ENCODE peak calls at places on chromosome 2, in ten cellular contexts. One of them, this sample, is unnamed.

GRCh38 chr2:73886357-73886756 is 6.5 kb upstream of the ACTG2 start:
- DNase-seq in GM23338: no peak
- DNase-seq in SK-N-SH: no peak
- DNase-seq in esophagus muscularis mucosa: no peak
- DNase-seq in H1: no peak
- DNase-seq in stomach: no peak
- DNase-seq in spleen: no peak
- DNase-seq in transverse colon: no peak
- DNase-seq in HepG2: no peak
- DNase-seq in upper lobe of left lung: no peak
- DNase-seq in this sample: no peak

GRCh38 chr2:147366281-147366680 is 478.5 kb upstream of the ACVR2A start:
- DNase-seq in GM23338: no peak
- DNase-seq in SK-N-SH: no peak
- DNase-seq in esophagus muscularis mucosa: no peak
- DNase-seq in H1: no peak
- DNase-seq in stomach: no peak
- DNase-seq in spleen: no peak
- DNase-seq in transverse colon: no peak
- DNase-seq in HepG2: no peak
- DNase-seq in upper lobe of left lung: no peak
- DNase-seq in this sample: no peak

GRCh38 chr2:65431417-65432226 is 777 bp downstream of the SPRED2 start:
- DNase-seq in GM23338: peak; percentile 72
- DNase-seq in SK-N-SH: peak; percentile 68
- DNase-seq in esophagus muscularis mucosa: no peak
- DNase-seq in H1: peak; percentile 65
- DNase-seq in stomach: peak; percentile 37
- DNase-seq in spleen: peak; percentile 89
- DNase-seq in transverse colon: peak; percentile 48
- DNase-seq in HepG2: peak; percentile 37
- DNase-seq in upper lobe of left lung: peak; percentile 48
- DNase-seq in this sample: peak; percentile 55

GRCh38 chr2:9738718-9739496 is 104.4 kb upstream of the TAF1B start:
- DNase-seq in GM23338: no peak
- DNase-seq in SK-N-SH: no peak
- DNase-seq in esophagus muscularis mucosa: no peak
- DNase-seq in H1: no peak
- DNase-seq in stomach: no peak
- DNase-seq in spleen: no peak
- DNase-seq in transverse colon: peak; percentile 68
- DNase-seq in HepG2: no peak
- DNase-seq in upper lobe of left lung: no peak
- DNase-seq in this sample: no peak

GRCh38 chr2:39469807-39470206 is 32.7 kb upstream of the MAP4K3 start:
- DNase-seq in GM23338: peak; percentile 51
- DNase-seq in SK-N-SH: no peak
- DNase-seq in esophagus muscularis mucosa: no peak
- DNase-seq in H1: no peak
- DNase-seq in stomach: peak; percentile 38
- DNase-seq in spleen: no peak
- DNase-seq in transverse colon: peak; percentile 51
- DNase-seq in HepG2: peak; percentile 88
- DNase-seq in upper lobe of left lung: no peak
- DNase-seq in this sample: no peak

GRCh38 chr2:127678991-127679390 is 3.7 kb upstream of the LIMS2 start:
- DNase-seq in GM23338: no peak
- DNase-seq in SK-N-SH: peak; percentile 25
- DNase-seq in esophagus muscularis mucosa: no peak
- DNase-seq in H1: no peak
- DNase-seq in stomach: no peak
- DNase-seq in spleen: no peak
- DNase-seq in transverse colon: no peak
- DNase-seq in HepG2: no peak
- DNase-seq in upper lobe of left lung: no peak
- DNase-seq in this sample: no peak

GRCh38 chr2:127631184-127631996 is 14.6 kb upstream of the GPR17 start:
- DNase-seq in GM23338: no peak
- DNase-seq in SK-N-SH: no peak
- DNase-seq in esophagus muscularis mucosa: no peak
- DNase-seq in H1: no peak
- DNase-seq in stomach: no peak
- DNase-seq in spleen: peak; percentile 78
- DNase-seq in transverse colon: no peak
- DNase-seq in HepG2: no peak
- DNase-seq in upper lobe of left lung: no peak
- DNase-seq in this sample: no peak

GRCh38 chr2:31205186-31205585 is 12.1 kb downstream of the CAPN14 start:
- DNase-seq in GM23338: no peak
- DNase-seq in SK-N-SH: no peak
- DNase-seq in esophagus muscularis mucosa: no peak
- DNase-seq in H1: peak; percentile 28
- DNase-seq in stomach: no peak
- DNase-seq in spleen: no peak
- DNase-seq in transverse colon: no peak
- DNase-seq in HepG2: no peak
- DNase-seq in upper lobe of left lung: no peak
- DNase-seq in this sample: no peak

GRCh38 chr2:38601463-38602135 is 1.1 kb downstream of the HNRNPLL start:
- DNase-seq in GM23338: peak; percentile 56
- DNase-seq in SK-N-SH: peak; percentile 32
- DNase-seq in esophagus muscularis mucosa: no peak
- DNase-seq in H1: no peak
- DNase-seq in stomach: no peak
- DNase-seq in spleen: no peak
- DNase-seq in transverse colon: no peak
- DNase-seq in HepG2: peak; percentile 44
- DNase-seq in upper lobe of left lung: no peak
- DNase-seq in this sample: no peak

GRCh38 chr2:36172828-36173227 is 182.8 kb upstream of the CRIM1 start:
- DNase-seq in GM23338: no peak
- DNase-seq in SK-N-SH: no peak
- DNase-seq in esophagus muscularis mucosa: no peak
- DNase-seq in H1: no peak
- DNase-seq in stomach: no peak
- DNase-seq in spleen: no peak
- DNase-seq in transverse colon: no peak
- DNase-seq in HepG2: no peak
- DNase-seq in upper lobe of left lung: no peak
- DNase-seq in this sample: no peak

GRCh38 chr2:71897145-71897495 is 250.5 kb downstream of the CYP26B1 start:
- DNase-seq in GM23338: no peak
- DNase-seq in SK-N-SH: no peak
- DNase-seq in esophagus muscularis mucosa: peak; percentile 57
- DNase-seq in H1: no peak
- DNase-seq in stomach: no peak
- DNase-seq in spleen: peak; percentile 87
- DNase-seq in transverse colon: no peak
- DNase-seq in HepG2: no peak
- DNase-seq in upper lobe of left lung: peak; percentile 8
- DNase-seq in this sample: no peak

GRCh38 chr2:234861841-234862735 is 89.7 kb upstream of the SH3BP4 start:
- DNase-seq in GM23338: no peak
- DNase-seq in SK-N-SH: no peak
- DNase-seq in esophagus muscularis mucosa: no peak
- DNase-seq in H1: no peak
- DNase-seq in stomach: no peak
- DNase-seq in spleen: no peak
- DNase-seq in transverse colon: no peak
- DNase-seq in HepG2: no peak
- DNase-seq in upper lobe of left lung: no peak
- DNase-seq in this sample: peak; percentile 84

GRCh38 chr2:48341556-48342133 is 188.3 kb upstream of the STON1 start:
- DNase-seq in GM23338: no peak
- DNase-seq in SK-N-SH: no peak
- DNase-seq in esophagus muscularis mucosa: no peak
- DNase-seq in H1: no peak
- DNase-seq in stomach: no peak
- DNase-seq in spleen: no peak
- DNase-seq in transverse colon: no peak
- DNase-seq in HepG2: no peak
- DNase-seq in upper lobe of left lung: no peak
- DNase-seq in this sample: no peak

GRCh38 chr2:23696163-23697045 is 230.5 kb downstream of the ATAD2B start:
- DNase-seq in GM23338: no peak
- DNase-seq in SK-N-SH: no peak
- DNase-seq in esophagus muscularis mucosa: no peak
- DNase-seq in H1: no peak
- DNase-seq in stomach: no peak
- DNase-seq in spleen: no peak
- DNase-seq in transverse colon: no peak
- DNase-seq in HepG2: no peak
- DNase-seq in upper lobe of left lung: no peak
- DNase-seq in this sample: peak; percentile 41

GRCh38 chr2:234438322-234438977 is 58.4 kb downstream of the ARL4C start:
- DNase-seq in GM23338: no peak
- DNase-seq in SK-N-SH: no peak
- DNase-seq in esophagus muscularis mucosa: no peak
- DNase-seq in H1: no peak
- DNase-seq in stomach: no peak
- DNase-seq in spleen: no peak
- DNase-seq in transverse colon: no peak
- DNase-seq in HepG2: no peak
- DNase-seq in upper lobe of left lung: no peak
- DNase-seq in this sample: no peak

DNA sequence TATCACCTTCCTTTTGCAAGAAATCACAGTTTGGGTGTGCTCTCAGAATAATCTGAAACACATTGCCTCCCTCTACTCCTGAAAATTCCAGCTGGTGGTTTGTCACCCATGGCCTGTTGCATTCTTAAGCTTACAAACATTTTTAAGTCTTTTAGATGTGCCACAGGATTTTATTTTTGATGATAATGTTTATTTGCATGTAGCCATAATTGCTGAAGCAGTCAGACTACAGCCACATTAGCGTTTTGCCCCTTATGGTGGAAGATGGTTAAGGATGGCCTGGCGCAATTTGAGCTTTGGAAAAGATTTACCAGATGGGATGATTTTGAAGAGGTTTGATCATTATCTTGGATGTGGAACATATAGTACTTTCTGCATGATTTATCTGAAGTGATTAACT is 439.5 kb downstream of the MEIS1 start:
- DNase-seq in GM23338: no peak
- DNase-seq in SK-N-SH: no peak
- DNase-seq in esophagus muscularis mucosa: no peak
- DNase-seq in H1: no peak
- DNase-seq in stomach: no peak
- DNase-seq in spleen: no peak
- DNase-seq in transverse colon: no peak
- DNase-seq in HepG2: no peak
- DNase-seq in upper lobe of left lung: no peak
- DNase-seq in this sample: no peak
- TF ChIP-seq POLR2AphosphoS5 in GM23338: no peak
- TF ChIP-seq POLR2AphosphoS5 in SK-N-SH: no peak
- TF ChIP-seq POLR2AphosphoS5 in esophagus muscularis mucosa: no peak
- TF ChIP-seq POLR2AphosphoS5 in H1: no peak
- TF ChIP-seq POLR2AphosphoS5 in stomach: no peak
- TF ChIP-seq POLR2AphosphoS5 in spleen: no peak
- TF ChIP-seq POLR2AphosphoS5 in transverse colon: no peak
- TF ChIP-seq POLR2AphosphoS5 in HepG2: no peak
- TF ChIP-seq POLR2AphosphoS5 in upper lobe of left lung: no peak
- TF ChIP-seq POLR2AphosphoS5 in this sample: no peak

DNA sequence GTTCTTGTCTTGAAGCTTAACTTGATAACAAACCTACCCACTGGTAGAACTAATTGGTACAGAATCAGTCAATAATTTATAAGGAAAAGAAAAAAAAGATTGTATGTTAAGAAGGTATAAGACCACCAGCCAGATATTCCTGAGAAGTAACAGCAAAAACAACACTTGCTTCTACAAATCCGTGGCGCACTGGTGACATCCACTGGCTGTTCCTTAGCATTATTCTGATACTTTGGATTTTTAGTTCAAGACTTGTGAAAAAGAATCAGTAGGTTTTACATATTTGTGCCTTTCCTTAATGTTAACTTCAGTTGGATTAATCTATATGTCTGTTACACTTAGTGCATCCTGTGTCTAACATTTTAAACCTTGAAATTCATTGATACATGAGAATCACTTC is 141.8 kb downstream of the GRB14 start:
- DNase-seq in GM23338: peak; percentile 72
- DNase-seq in SK-N-SH: peak; percentile 22
- DNase-seq in esophagus muscularis mucosa: no peak
- DNase-seq in H1: no peak
- DNase-seq in stomach: no peak
- DNase-seq in spleen: no peak
- DNase-seq in transverse colon: no peak
- DNase-seq in HepG2: peak; percentile 43
- DNase-seq in upper lobe of left lung: no peak
- DNase-seq in this sample: no peak
- TF ChIP-seq CTCF in GM23338: peak; percentile 88
- TF ChIP-seq CTCF in SK-N-SH: peak; percentile 66
- TF ChIP-seq CTCF in esophagus muscularis mucosa: no peak
- TF ChIP-seq CTCF in H1: peak; percentile 51
- TF ChIP-seq CTCF in stomach: no peak
- TF ChIP-seq CTCF in spleen: no peak
- TF ChIP-seq CTCF in transverse colon: no peak
- TF ChIP-seq CTCF in HepG2: peak; percentile 73
- TF ChIP-seq CTCF in upper lobe of left lung: no peak
- TF ChIP-seq CTCF in this sample: peak; percentile 13

DNA sequence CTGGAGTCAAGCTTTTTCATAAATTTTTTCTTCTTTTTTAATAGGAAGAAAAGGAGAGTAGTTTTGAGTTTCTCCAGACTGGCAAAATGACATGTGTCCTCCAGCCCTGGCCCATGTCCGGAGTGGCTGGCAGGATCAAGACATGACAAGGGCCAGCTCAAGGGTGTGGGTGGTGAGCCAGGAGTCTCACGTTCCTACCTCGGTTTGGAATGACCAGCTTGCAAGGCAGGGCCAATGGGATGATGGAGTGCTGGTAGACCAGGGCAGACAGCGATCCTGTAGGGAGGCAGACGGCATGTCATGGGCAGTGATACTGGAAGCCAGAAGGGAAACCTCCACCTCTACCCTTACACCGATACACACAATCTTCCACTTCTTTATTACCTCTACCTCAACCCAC is 190.6 kb downstream of the TNS1 start:
- DNase-seq in GM23338: no peak
- DNase-seq in SK-N-SH: no peak
- DNase-seq in esophagus muscularis mucosa: no peak
- DNase-seq in H1: no peak
- DNase-seq in stomach: no peak
- DNase-seq in spleen: no peak
- DNase-seq in transverse colon: no peak
- DNase-seq in HepG2: no peak
- DNase-seq in upper lobe of left lung: no peak
- DNase-seq in this sample: no peak
- H3K4me1 ChIP-seq in GM23338: no peaks in the 10 kb centered on the region
- H3K4me1 ChIP-seq in SK-N-SH: peaks cover 26% of the 10 kb centered on the region
- H3K4me1 ChIP-seq in esophagus muscularis mucosa: peaks cover 89% of the 10 kb centered on the region
- H3K4me1 ChIP-seq in H1: no peaks in the 10 kb centered on the region
- H3K4me1 ChIP-seq in stomach: peaks cover 19% of the 10 kb centered on the region
- H3K4me1 ChIP-seq in spleen: peaks cover 31% of the 10 kb centered on the region
- H3K4me1 ChIP-seq in transverse colon: peaks cover 7% of the 10 kb centered on the region
- H3K4me1 ChIP-seq in HepG2: peaks cover 37% of the 10 kb centered on the region
- H3K4me1 ChIP-seq in upper lobe of left lung: peaks cover 27% of the 10 kb centered on the region
- H3K4me1 ChIP-seq in this sample: no peaks in the 10 kb centered on the region

DNA sequence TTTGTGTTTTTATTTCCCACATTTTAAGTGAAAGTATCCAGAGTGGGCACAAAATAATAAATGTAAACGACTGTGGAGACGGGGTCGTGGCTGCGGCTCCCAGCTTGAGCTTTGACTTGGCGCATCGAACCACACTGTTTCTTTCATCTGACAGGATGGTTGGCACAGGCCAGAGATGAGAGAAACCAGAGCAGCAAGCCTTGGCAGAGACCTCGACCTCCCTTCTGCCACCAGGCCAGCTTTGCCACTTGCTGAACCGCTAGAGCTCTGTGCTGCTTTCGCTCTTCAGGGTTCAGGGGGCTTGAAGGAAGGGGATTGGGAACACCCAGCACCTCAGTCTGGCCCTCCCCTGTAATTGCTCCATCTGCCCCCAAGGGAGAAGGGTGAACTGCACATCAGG is 22.7 kb downstream of the POU3F3 start:
- DNase-seq in GM23338: no peak
- DNase-seq in SK-N-SH: no peak
- DNase-seq in esophagus muscularis mucosa: no peak
- DNase-seq in H1: no peak
- DNase-seq in stomach: no peak
- DNase-seq in spleen: no peak
- DNase-seq in transverse colon: no peak
- DNase-seq in HepG2: no peak
- DNase-seq in upper lobe of left lung: no peak
- DNase-seq in this sample: no peak
- TF ChIP-seq POLR2AphosphoS5 in GM23338: no peak
- TF ChIP-seq POLR2AphosphoS5 in SK-N-SH: no peak
- TF ChIP-seq POLR2AphosphoS5 in esophagus muscularis mucosa: no peak
- TF ChIP-seq POLR2AphosphoS5 in H1: no peak
- TF ChIP-seq POLR2AphosphoS5 in stomach: no peak
- TF ChIP-seq POLR2AphosphoS5 in spleen: no peak
- TF ChIP-seq POLR2AphosphoS5 in transverse colon: peak; percentile 63
- TF ChIP-seq POLR2AphosphoS5 in HepG2: no peak
- TF ChIP-seq POLR2AphosphoS5 in upper lobe of left lung: no peak
- TF ChIP-seq POLR2AphosphoS5 in this sample: no peak